ENCODE peak calls at places on chromosomes 5 and 9, in four cellular contexts. I is A172, J is hypothalamus, B is NCI-H1105. R is an unnamed sample.

GRCh38 chr5:8247485-8247884 is 378.5 kb downstream of the MTRR start:
- DNase-seq in B (no peak), I (no peak), J (no peak), R (no peak)

GRCh38 chr9:100394032-100394695 is 32.8 kb upstream of the MSANTD3 start:
- DNase-seq in B (no peak), J (no peak), I (no peak), R (no peak)

GRCh38 chr9:120755827-120756434 is 37.3 kb downstream of the FBXW2 start:
- DNase-seq in I (peak), B (peak), J (no peak), R (peak)

GRCh38 chr5:14450055-14450524 is 131.5 kb upstream of the OTULINL start:
- DNase-seq in J (no peak), I (peak), B (no peak), R (no peak)

GRCh38 chr5:43042626-43043399 is 2.7 kb upstream of the ANXA2R start:
- DNase-seq in I (peak), J (no peak), B (peak), R (no peak)

GRCh38 chr5:166786889-166787288 is 1504.6 kb upstream of the WWC1 start:
- DNase-seq in I (no peak), B (no peak), J (no peak), R (no peak)

GRCh38 chr9:100099722-100100042 is 639 bp downstream of the INVS start:
- DNase-seq in J (no peak), I (no peak), B (no peak), R (peak)

GRCh38 chr9:69649566-69650260 is 22.5 kb downstream of the APBA1 start:
- DNase-seq in J (no peak), B (no peak), I (no peak), R (no peak)

GRCh38 chr5:95941756-95942155 is 19.9 kb downstream of the ELL2 start:
- DNase-seq in I (no peak), B (no peak), J (no peak), R (no peak)

GRCh38 chr9:92507005-92507404 is 24.7 kb upstream of the ASPN start:
- DNase-seq in J (no peak), I (peak), B (no peak), R (no peak)

GRCh38 chr5:140785905-140786686 is at the start of gene PCDHA1:
- DNase-seq in J (no peak), B (no peak), I (no peak), R (no peak)